ENCODE peak calls at places on chromosomes 12 and 14, in nine cellular contexts. One of them, this sample, is unnamed. For H3K9me3, the result is how much of the 10 kb centered on the place peaks cover.

GRCh38 chr12:59570134-59570533 is 25.7 kb upstream of the SLC16A7 start:
- DNase-seq in keratinocyte: peak
- DNase-seq in IMR-90: peak
- DNase-seq in Peyer's patch: no peak
- DNase-seq in upper lobe of right lung: no peak
- DNase-seq in psoas muscle: no peak
- DNase-seq in effector memory CD4-positive, alpha-beta T cell: no peak
- DNase-seq in WERI-Rb-1: no peak
- DNase-seq in adrenal gland: no peak
- DNase-seq in this sample: no peak

GRCh38 chr14:21263284-21264024 is 5.8 kb downstream of the HNRNPC start:
- DNase-seq in keratinocyte: no peak
- DNase-seq in IMR-90: peak
- DNase-seq in Peyer's patch: no peak
- DNase-seq in upper lobe of right lung: no peak
- DNase-seq in psoas muscle: no peak
- DNase-seq in effector memory CD4-positive, alpha-beta T cell: no peak
- DNase-seq in WERI-Rb-1: no peak
- DNase-seq in adrenal gland: no peak
- DNase-seq in this sample: no peak

GRCh38 chr14:64971890-64972785 is at the start of gene RAB15:
- DNase-seq in keratinocyte: no peak
- DNase-seq in IMR-90: peak
- DNase-seq in Peyer's patch: no peak
- DNase-seq in upper lobe of right lung: peak
- DNase-seq in psoas muscle: peak
- DNase-seq in effector memory CD4-positive, alpha-beta T cell: peak
- DNase-seq in WERI-Rb-1: peak
- DNase-seq in adrenal gland: no peak
- DNase-seq in this sample: no peak

GRCh38 chr12:59649203-59649602 is 53.4 kb downstream of the SLC16A7 start:
- DNase-seq in keratinocyte: no peak
- DNase-seq in IMR-90: peak
- DNase-seq in Peyer's patch: no peak
- DNase-seq in upper lobe of right lung: no peak
- DNase-seq in psoas muscle: no peak
- DNase-seq in effector memory CD4-positive, alpha-beta T cell: no peak
- DNase-seq in WERI-Rb-1: no peak
- DNase-seq in adrenal gland: no peak
- DNase-seq in this sample: no peak

GRCh38 chr14:67191768-67192290 is 2.6 kb downstream of the GARIN2 start:
- DNase-seq in keratinocyte: no peak
- DNase-seq in IMR-90: peak
- DNase-seq in Peyer's patch: no peak
- DNase-seq in upper lobe of right lung: no peak
- DNase-seq in psoas muscle: no peak
- DNase-seq in effector memory CD4-positive, alpha-beta T cell: no peak
- DNase-seq in WERI-Rb-1: no peak
- DNase-seq in adrenal gland: no peak
- DNase-seq in this sample: no peak

GRCh38 chr12:47527816-47528215 is 178.0 kb downstream of the RPAP3 start:
- DNase-seq in keratinocyte: no peak
- DNase-seq in IMR-90: peak
- DNase-seq in Peyer's patch: no peak
- DNase-seq in upper lobe of right lung: no peak
- DNase-seq in psoas muscle: no peak
- DNase-seq in effector memory CD4-positive, alpha-beta T cell: no peak
- DNase-seq in WERI-Rb-1: no peak
- DNase-seq in adrenal gland: no peak
- DNase-seq in this sample: no peak

GRCh38 chr12:98727196-98727595 is 82.1 kb downstream of the APAF1 start:
- DNase-seq in keratinocyte: no peak
- DNase-seq in IMR-90: no peak
- DNase-seq in Peyer's patch: no peak
- DNase-seq in upper lobe of right lung: no peak
- DNase-seq in psoas muscle: no peak
- DNase-seq in effector memory CD4-positive, alpha-beta T cell: no peak
- DNase-seq in WERI-Rb-1: no peak
- DNase-seq in adrenal gland: no peak
- DNase-seq in this sample: no peak

GRCh38 chr14:24861083-24861630 is 188.8 kb downstream of the STXBP6 start:
- DNase-seq in keratinocyte: peak
- DNase-seq in IMR-90: peak
- DNase-seq in Peyer's patch: no peak
- DNase-seq in upper lobe of right lung: no peak
- DNase-seq in psoas muscle: no peak
- DNase-seq in effector memory CD4-positive, alpha-beta T cell: no peak
- DNase-seq in WERI-Rb-1: no peak
- DNase-seq in adrenal gland: no peak
- DNase-seq in this sample: no peak

GRCh38 chr12:26121841-26122680 is 2.8 kb downstream of the BHLHE41 start:
- DNase-seq in keratinocyte: no peak
- DNase-seq in IMR-90: peak
- DNase-seq in Peyer's patch: peak
- DNase-seq in upper lobe of right lung: peak
- DNase-seq in psoas muscle: peak
- DNase-seq in effector memory CD4-positive, alpha-beta T cell: no peak
- DNase-seq in WERI-Rb-1: peak
- DNase-seq in adrenal gland: no peak
- DNase-seq in this sample: no peak

GRCh38 chr12:66633676-66634075 is 45.2 kb downstream of the GRIP1 start:
- DNase-seq in keratinocyte: peak
- DNase-seq in IMR-90: no peak
- DNase-seq in Peyer's patch: no peak
- DNase-seq in upper lobe of right lung: no peak
- DNase-seq in psoas muscle: no peak
- DNase-seq in effector memory CD4-positive, alpha-beta T cell: no peak
- DNase-seq in WERI-Rb-1: no peak
- DNase-seq in adrenal gland: no peak
- DNase-seq in this sample: no peak

GRCh38 chr12:75670175-75670574 is 158.8 kb upstream of the KRR1 start:
- DNase-seq in keratinocyte: no peak
- DNase-seq in IMR-90: no peak
- DNase-seq in Peyer's patch: no peak
- DNase-seq in upper lobe of right lung: no peak
- DNase-seq in psoas muscle: no peak
- DNase-seq in effector memory CD4-positive, alpha-beta T cell: no peak
- DNase-seq in WERI-Rb-1: no peak
- DNase-seq in adrenal gland: no peak
- DNase-seq in this sample: no peak

DNA sequence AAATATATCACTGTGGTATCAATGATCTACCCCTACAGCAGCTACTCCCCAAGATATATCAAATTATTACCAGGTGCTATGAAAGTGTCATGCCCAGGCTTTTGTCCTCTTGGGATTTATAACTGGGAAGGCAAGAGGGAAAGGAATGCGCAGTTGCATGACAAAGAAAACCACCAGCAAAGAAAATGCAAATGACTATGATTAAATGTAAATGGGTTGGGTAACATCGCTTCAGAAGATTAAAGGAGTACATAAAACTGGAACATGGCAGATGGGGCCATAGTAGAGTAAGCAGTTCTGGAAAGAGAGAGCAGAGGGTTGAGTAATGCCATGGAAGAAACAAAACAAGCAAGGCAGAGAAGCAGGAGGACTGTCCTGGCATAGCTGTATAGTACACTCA is 493.1 kb downstream of the NOVA1 start:
- DNase-seq in keratinocyte: no peak
- DNase-seq in IMR-90: no peak
- DNase-seq in Peyer's patch: no peak
- DNase-seq in upper lobe of right lung: no peak
- DNase-seq in psoas muscle: no peak
- DNase-seq in effector memory CD4-positive, alpha-beta T cell: no peak
- DNase-seq in WERI-Rb-1: no peak
- DNase-seq in adrenal gland: no peak
- DNase-seq in this sample: no peak
- H3K9me3 ChIP-seq in keratinocyte: under half
- H3K9me3 ChIP-seq in IMR-90: under half
- H3K9me3 ChIP-seq in Peyer's patch: under half
- H3K9me3 ChIP-seq in upper lobe of right lung: under half
- H3K9me3 ChIP-seq in psoas muscle: under half
- H3K9me3 ChIP-seq in effector memory CD4-positive, alpha-beta T cell: under half
- H3K9me3 ChIP-seq in WERI-Rb-1: under half
- H3K9me3 ChIP-seq in adrenal gland: under half
- H3K9me3 ChIP-seq in this sample: under half

DNA sequence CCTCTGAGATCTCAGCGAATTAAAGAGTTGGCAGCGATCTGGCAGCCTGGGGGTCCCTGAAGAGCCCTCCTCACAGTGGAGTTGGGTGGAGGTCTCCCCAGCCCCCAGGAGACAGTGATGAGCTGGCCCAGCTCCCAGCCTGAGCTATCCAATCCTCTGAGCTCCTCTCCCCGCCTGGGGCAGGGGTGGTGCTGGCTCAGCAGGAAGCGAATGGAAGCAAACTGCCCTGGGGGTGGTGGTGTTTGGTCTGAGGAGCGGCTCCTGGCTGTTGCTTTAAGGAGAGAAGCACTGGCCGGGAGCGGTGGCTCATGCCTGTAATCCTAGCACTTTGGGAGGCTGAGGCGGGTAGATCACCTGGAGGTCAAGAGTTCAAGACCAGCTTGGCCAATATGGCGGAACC is 19.5 kb upstream of the MEG3 start:
- DNase-seq in keratinocyte: no peak
- DNase-seq in IMR-90: no peak
- DNase-seq in Peyer's patch: no peak
- DNase-seq in upper lobe of right lung: no peak
- DNase-seq in psoas muscle: no peak
- DNase-seq in effector memory CD4-positive, alpha-beta T cell: no peak
- DNase-seq in WERI-Rb-1: no peak
- DNase-seq in adrenal gland: no peak
- DNase-seq in this sample: no peak
- H3K9me3 ChIP-seq in keratinocyte: under half
- H3K9me3 ChIP-seq in IMR-90: under half
- H3K9me3 ChIP-seq in Peyer's patch: under half
- H3K9me3 ChIP-seq in upper lobe of right lung: under half
- H3K9me3 ChIP-seq in psoas muscle: under half
- H3K9me3 ChIP-seq in effector memory CD4-positive, alpha-beta T cell: under half
- H3K9me3 ChIP-seq in WERI-Rb-1: under half
- H3K9me3 ChIP-seq in adrenal gland: under half
- H3K9me3 ChIP-seq in this sample: under half

DNA sequence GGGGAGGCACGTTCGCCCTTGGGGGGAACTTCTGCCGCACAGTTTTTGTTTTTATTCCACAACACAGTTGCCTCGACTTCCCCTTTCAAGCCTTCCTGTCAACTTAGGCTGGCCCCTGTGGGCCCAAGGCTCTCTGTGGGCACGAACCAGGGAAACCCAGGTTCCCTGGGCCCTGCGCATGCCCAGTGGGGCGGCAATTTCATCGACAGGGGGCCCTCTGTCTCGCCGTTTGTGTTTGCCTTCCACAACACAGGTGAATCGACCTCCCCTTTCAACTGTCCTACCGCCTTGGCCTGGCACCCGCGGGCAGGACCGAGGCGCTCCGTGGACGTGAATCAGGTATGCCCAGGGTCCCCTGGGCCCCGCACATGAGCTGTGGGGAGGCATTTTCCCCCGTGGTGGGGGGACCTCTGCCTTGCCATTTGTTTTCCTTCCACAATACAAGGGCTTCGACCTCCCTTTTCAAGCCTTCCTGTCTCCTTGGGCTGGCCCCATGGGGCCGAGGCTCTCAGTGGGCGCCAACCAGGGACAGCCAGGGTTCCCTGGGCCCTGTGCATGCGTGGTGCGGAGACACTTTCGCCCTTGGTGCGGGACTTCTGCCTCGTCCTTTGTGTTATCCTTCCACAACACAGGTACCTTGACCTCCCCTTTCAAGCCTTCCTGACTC is 354.0 kb downstream of the ALG10 start:
- DNase-seq in keratinocyte: no peak
- DNase-seq in IMR-90: no peak
- DNase-seq in Peyer's patch: no peak
- DNase-seq in upper lobe of right lung: no peak
- DNase-seq in psoas muscle: no peak
- DNase-seq in effector memory CD4-positive, alpha-beta T cell: no peak
- DNase-seq in WERI-Rb-1: no peak
- DNase-seq in adrenal gland: no peak
- DNase-seq in this sample: no peak
- H3K9me3 ChIP-seq in keratinocyte: under half
- H3K9me3 ChIP-seq in IMR-90: under half
- H3K9me3 ChIP-seq in Peyer's patch: under half
- H3K9me3 ChIP-seq in upper lobe of right lung: under half
- H3K9me3 ChIP-seq in psoas muscle: under half
- H3K9me3 ChIP-seq in effector memory CD4-positive, alpha-beta T cell: under half
- H3K9me3 ChIP-seq in WERI-Rb-1: under half
- H3K9me3 ChIP-seq in adrenal gland: under half
- H3K9me3 ChIP-seq in this sample: under half

GRCh38 chr14:66003082-66003740 is 483.0 kb upstream of the CCDC196 start:
- DNase-seq in keratinocyte: no peak
- DNase-seq in IMR-90: no peak
- DNase-seq in Peyer's patch: no peak
- DNase-seq in upper lobe of right lung: no peak
- DNase-seq in psoas muscle: no peak
- DNase-seq in effector memory CD4-positive, alpha-beta T cell: no peak
- DNase-seq in WERI-Rb-1: no peak
- DNase-seq in adrenal gland: no peak
- DNase-seq in this sample: no peak
- H3K9me3 ChIP-seq in keratinocyte: under half
- H3K9me3 ChIP-seq in IMR-90: under half
- H3K9me3 ChIP-seq in Peyer's patch: under half
- H3K9me3 ChIP-seq in upper lobe of right lung: under half
- H3K9me3 ChIP-seq in psoas muscle: under half
- H3K9me3 ChIP-seq in effector memory CD4-positive, alpha-beta T cell: under half
- H3K9me3 ChIP-seq in WERI-Rb-1: under half
- H3K9me3 ChIP-seq in adrenal gland: under half
- H3K9me3 ChIP-seq in this sample: under half

DNA sequence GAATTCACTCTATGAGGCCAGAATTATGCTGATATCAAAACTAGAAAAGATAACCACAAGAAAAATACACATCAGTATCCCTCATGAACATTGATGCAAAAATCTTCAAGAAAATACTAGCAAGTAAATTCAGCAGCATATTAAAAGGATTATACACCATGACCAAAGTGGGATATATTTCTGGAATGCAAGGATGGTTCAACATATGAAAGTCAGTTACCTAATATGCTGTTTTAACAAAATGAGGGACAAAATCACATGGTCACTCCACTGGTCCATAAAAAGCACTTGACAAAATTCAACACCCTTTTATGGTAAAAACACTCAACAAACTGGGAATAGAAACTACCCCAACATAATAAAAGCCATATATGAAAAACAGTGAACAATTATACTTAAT is 40.3 kb downstream of the TECPR2 start:
- DNase-seq in keratinocyte: no peak
- DNase-seq in IMR-90: no peak
- DNase-seq in Peyer's patch: no peak
- DNase-seq in upper lobe of right lung: no peak
- DNase-seq in psoas muscle: no peak
- DNase-seq in effector memory CD4-positive, alpha-beta T cell: no peak
- DNase-seq in WERI-Rb-1: no peak
- DNase-seq in adrenal gland: no peak
- DNase-seq in this sample: no peak
- H3K9me3 ChIP-seq in keratinocyte: under half
- H3K9me3 ChIP-seq in IMR-90: under half
- H3K9me3 ChIP-seq in Peyer's patch: under half
- H3K9me3 ChIP-seq in upper lobe of right lung: under half
- H3K9me3 ChIP-seq in psoas muscle: under half
- H3K9me3 ChIP-seq in effector memory CD4-positive, alpha-beta T cell: under half
- H3K9me3 ChIP-seq in WERI-Rb-1: under half
- H3K9me3 ChIP-seq in adrenal gland: under half
- H3K9me3 ChIP-seq in this sample: under half